ENCODE peak calls at places on chromosomes 1 and 21, in ten cellular contexts. O, V, U, B, F, H, R, M, W and S are unnamed samples.

GRCh38 chr1:22738522-22738921 is 27.9 kb downstream of the EPHB2 start:
- DNase-seq in O (no peak), M (no peak), U (no peak), H (no peak), R (no peak), W (no peak), B (no peak), F (no peak), V (no peak), S (no peak)

GRCh38 chr1:234533034-234533571 is 54.1 kb upstream of the TARBP1 start:
- DNase-seq in U (no peak), O (no peak), M (peak), R (no peak), H (no peak), W (no peak), F (no peak), B (no peak), V (peak), S (no peak)

GRCh38 chr1:202365092-202365815 is 16.8 kb downstream of the PPP1R12B start:
- DNase-seq in W (no peak), B (no peak), R (no peak), O (no peak), M (no peak), H (no peak), F (no peak), U (no peak), V (no peak), S (no peak)

GRCh38 chr1:63316540-63316939 is 5.8 kb upstream of the FOXD3 start:
- DNase-seq in U (no peak), B (no peak), F (no peak), V (no peak), O (no peak), W (no peak), R (no peak), M (no peak), H (no peak), S (no peak)

GRCh38 chr1:29210278-29211085 is 20.3 kb downstream of the MECR start:
- DNase-seq in W (no peak), V (no peak), H (no peak), R (no peak), F (no peak), U (no peak), O (no peak), B (no peak), M (no peak), S (no peak)

GRCh38 chr1:217135569-217135915 is 412.3 kb upstream of the ESRRG start:
- DNase-seq in M (no peak), R (no peak), V (no peak), F (no peak), U (no peak), B (no peak), O (no peak), H (no peak), W (peak), S (no peak)

GRCh38 chr21:34989337-34990151 is 59.6 kb downstream of the RUNX1 start:
- DNase-seq in U (no peak), O (no peak), R (peak), W (no peak), V (no peak), F (no peak), M (no peak), H (peak), B (no peak), S (no peak)

GRCh38 chr1:173520799-173521198 is 43.7 kb downstream of the PRDX6 start:
- DNase-seq in U (no peak), V (no peak), R (no peak), F (no peak), M (no peak), W (no peak), O (no peak), H (no peak), B (no peak), S (no peak)

GRCh38 chr1:166906647-166907046 is 30.6 kb upstream of the TADA1 start:
- DNase-seq in R (no peak), F (no peak), H (no peak), O (no peak), V (no peak), W (no peak), M (no peak), B (no peak), U (no peak), S (no peak)

GRCh38 chr1:37038079-37038702 is 3.9 kb upstream of the GRIK3 start:
- DNase-seq in F (no peak), H (no peak), M (no peak), V (no peak), O (no peak), R (no peak), B (no peak), W (peak), U (no peak), S (peak)

GRCh38 chr1:119587328-119587727 is 60.7 kb downstream of the ZNF697 start:
- DNase-seq in H (no peak), U (no peak), B (no peak), R (no peak), F (no peak), M (no peak), V (no peak), O (no peak), W (no peak), S (no peak)